ENCODE peak calls at places on chromosomes 7 and 10, in four cellular contexts. Z, O, J and G are unnamed samples. For H3K4me1 and H3K9me3, the result is how much of the 10 kb centered on the place peaks cover.

GRCh38 chr7:37604078-37604477 is 79.5 kb upstream of the GPR141 start:
- DNase-seq in Z (no peak), O (no peak), J (no peak), G (no peak)

GRCh38 chr10:96025566-96025965 is 17.8 kb upstream of the CCNJ start:
- DNase-seq in Z (no peak), O (no peak), J (peak), G (peak)

GRCh38 chr10:22534849-22535604 is 179.4 kb downstream of the PIP4K2A start:
- DNase-seq in Z (no peak), O (no peak), J (no peak), G (no peak)

GRCh38 chr10:7300327-7300726 is 110.5 kb downstream of the SFMBT2 start:
- DNase-seq in Z (no peak), O (no peak), J (no peak), G (no peak)

GRCh38 chr10:11715815-11716494 is 26.2 kb upstream of the ECHDC3 start:
- DNase-seq in Z (peak), O (peak), J (no peak), G (peak)

GRCh38 chr7:38306136-38306535 is 32.7 kb upstream of the TARP start:
- DNase-seq in Z (no peak), O (no peak), J (no peak), G (no peak)

GRCh38 chr7:18345641-18346234 is 149.8 kb upstream of the HDAC9 start:
- DNase-seq in Z (no peak), O (no peak), J (peak), G (peak)

GRCh38 chr10:61952028-61952638 is 50.6 kb downstream of the ARID5B start:
- DNase-seq in Z (no peak), O (no peak), J (no peak), G (peak)

GRCh38 chr10:5599613-5600520 is 66.5 kb downstream of the ASB13 start:
- DNase-seq in Z (no peak), O (no peak), J (no peak), G (no peak)

GRCh38 chr7:126228356-126229061 is 1024.2 kb downstream of the GRM8 start:
- DNase-seq in Z (no peak), O (no peak), J (no peak), G (no peak)

GRCh38 chr7:22589641-22590141 is 89.7 kb upstream of the STEAP1B start:
- DNase-seq in Z (peak), O (no peak), J (no peak), G (no peak)

GRCh38 chr10:71735709-71736569 is 16.4 kb upstream of the C10orf105 start:
- DNase-seq in Z (peak), O (peak), J (no peak), G (peak)

GRCh38 chr7:100803398-100804161 is 23.7 kb downstream of the EPHB4 start:
- DNase-seq in Z (peak), O (no peak), J (peak), G (peak)

GRCh38 chr7:150568714-150569113 is 1.5 kb downstream of the GIMAP4 start:
- DNase-seq in Z (no peak), O (no peak), J (no peak), G (peak)

GRCh38 chr7:25105911-25106310 is 19.1 kb downstream of the CYCS start:
- DNase-seq in Z (no peak), O (no peak), J (no peak), G (no peak)

GRCh38 chr7:100685631-100686145 is 8.4 kb downstream of the GIGYF1 start:
- DNase-seq in Z (no peak), O (no peak), J (no peak), G (no peak)

GRCh38 chr10:27661511-27662286 is 83.9 kb downstream of the MKX start:
- DNase-seq in Z (no peak), O (no peak), J (no peak), G (no peak)

GRCh38 chr10:129800-130199 is 5.5 kb upstream of the ZMYND11 start:
- DNase-seq in Z (no peak), O (no peak), J (no peak), G (no peak)

GRCh38 chr7:70076325-70076724 is 478.1 kb downstream of the AUTS2 start:
- DNase-seq in Z (no peak), O (no peak), J (no peak), G (no peak)

GRCh38 chr7:25950488-25951413 is 201.2 kb upstream of the NFE2L3 start:
- DNase-seq in Z (peak), O (peak), J (peak), G (peak)

GRCh38 chr7:106086062-106086461 is 26.1 kb downstream of the SYPL1 start:
- DNase-seq in Z (no peak), O (no peak), J (no peak), G (no peak)

GRCh38 chr7:69105092-69105491 is 493.2 kb upstream of the AUTS2 start:
- DNase-seq in Z (no peak), O (no peak), J (no peak), G (no peak)

GRCh38 chr10:73892314-73893080 is 18.1 kb upstream of the CAMK2G start:
- DNase-seq in Z (no peak), O (no peak), J (peak), G (no peak)
- H3K4me1 ChIP-seq in Z (under half), O (under half), J (under half), G (under half)

GRCh38 chr7:816751-817671 is 15.3 kb upstream of the SUN1 start:
- DNase-seq in Z (no peak), O (no peak), J (peak), G (peak)
- H3K27ac ChIP-seq in Z (peak), O (peak), J (peak), G (peak)

GRCh38 chr10:85598646-85599045 is 767.9 kb downstream of the GRID1 start:
- DNase-seq in Z (no peak), O (no peak), J (no peak), G (no peak)
- H3K9me3 ChIP-seq in Z (under half), O (under half), J (under half), G (under half)

GRCh38 chr10:93074597-93075368 is 1.1 kb downstream of the CYP26A1 start:
- DNase-seq in Z (no peak), O (no peak), J (no peak), G (no peak)
- H3K4me1 ChIP-seq in Z (under half), O (half or more), J (under half), G (under half)

GRCh38 chr10:70657036-70657435 is 15.3 kb upstream of the ADAMTS14 start:
- DNase-seq in Z (no peak), O (peak), J (no peak), G (no peak)

GRCh38 chr10:70661623-70662361 is 10.5 kb upstream of the ADAMTS14 start:
- DNase-seq in Z (no peak), O (peak), J (no peak), G (no peak)

GRCh38 chr10:70662362-70663220 is 9.7 kb upstream of the ADAMTS14 start:
- DNase-seq in Z (no peak), O (peak), J (no peak), G (no peak)

GRCh38 chr10:70658582-70659136 is 13.6 kb upstream of the ADAMTS14 start:
- DNase-seq in Z (no peak), O (no peak), J (no peak), G (no peak)

DNA sequence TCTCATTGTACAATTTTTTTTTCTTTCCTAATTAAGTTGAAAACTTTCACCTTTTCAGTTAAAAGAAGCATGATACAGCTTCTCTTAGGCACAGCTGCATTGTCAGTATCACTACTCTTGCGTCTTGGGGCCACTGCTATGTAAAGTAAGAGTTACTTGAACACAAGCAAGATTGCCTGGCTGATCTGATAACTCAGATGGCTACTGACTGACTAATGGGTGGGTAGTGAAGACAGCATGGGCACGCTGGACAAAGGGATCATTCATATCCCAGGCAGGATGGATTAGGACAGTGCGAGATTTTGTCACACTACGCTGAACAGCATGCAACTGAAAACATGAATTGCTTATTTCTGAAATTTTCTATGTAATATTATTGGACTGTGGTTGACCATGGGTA is 11.6 kb upstream of the ADAMTS14 start:
- DNase-seq in Z (no peak), O (no peak), J (no peak), G (no peak)
- H3K27ac ChIP-seq in Z (no peak), O (no peak), J (no peak), G (no peak)

GRCh38 chr10:9858816-9859215 is 1158.9 kb upstream of the CELF2 start:
- DNase-seq in Z (no peak), O (no peak), J (no peak), G (no peak)

GRCh38 chr10:9863559-9864121 is 1154.0 kb upstream of the CELF2 start:
- DNase-seq in Z (no peak), O (no peak), J (no peak), G (no peak)

GRCh38 chr10:9860045-9860444 is 1157.6 kb upstream of the CELF2 start:
- DNase-seq in Z (no peak), O (no peak), J (no peak), G (no peak)
- H3K9me3 ChIP-seq in Z (under half), O (under half), J (under half), G (under half)

GRCh38 chr7:55043691-55044090 is 24.9 kb downstream of the EGFR start:
- DNase-seq in Z (no peak), O (no peak), J (no peak), G (no peak)

GRCh38 chr7:55044791-55045190 is 26.0 kb downstream of the EGFR start:
- DNase-seq in Z (no peak), O (no peak), J (no peak), G (no peak)

GRCh38 chr7:55046582-55047347 is 27.9 kb downstream of the EGFR start:
- DNase-seq in Z (no peak), O (no peak), J (no peak), G (peak)

GRCh38 chr7:55048221-55048859 is 29.5 kb downstream of the EGFR start:
- DNase-seq in Z (no peak), O (peak), J (no peak), G (peak)

GRCh38 chr7:55044318-55044717 is 25.5 kb downstream of the EGFR start:
- DNase-seq in Z (no peak), O (no peak), J (no peak), G (no peak)
- H3K4me1 ChIP-seq in Z (under half), O (half or more), J (under half), G (under half)

GRCh38 chr10:3848768-3849643 is 64.0 kb upstream of the KLF6 start:
- DNase-seq in Z (no peak), O (no peak), J (no peak), G (no peak)
- H3K27ac ChIP-seq in Z (no peak), O (no peak), J (no peak), G (no peak)

GRCh38 chr10:123346581-123346980 is 192.4 kb downstream of the BUB3 start:
- DNase-seq in Z (no peak), O (no peak), J (no peak), G (no peak)
- H3K9me3 ChIP-seq in Z (under half), O (under half), J (under half), G (under half)

DNA sequence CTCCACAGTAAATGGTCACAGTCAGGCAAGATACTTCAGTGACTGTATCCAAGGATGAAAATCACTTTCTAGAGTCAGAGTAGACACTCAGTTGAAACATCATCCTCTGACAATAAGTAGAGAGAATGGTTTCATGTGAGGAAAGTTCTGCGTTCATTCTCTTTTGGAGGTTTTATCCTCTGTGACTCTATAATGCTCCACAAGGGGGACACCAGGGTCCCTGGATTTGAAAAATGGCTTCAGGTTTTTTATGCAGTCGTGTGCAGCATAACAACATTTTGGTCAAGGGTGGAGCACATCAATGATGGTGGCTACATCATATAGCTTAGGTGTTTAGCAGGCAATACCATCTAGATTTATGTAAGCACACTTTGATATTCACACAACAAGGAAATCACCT is 40.4 kb downstream of the TMEM168 start:
- DNase-seq in Z (no peak), O (no peak), J (no peak), G (no peak)
- H3K4me1 ChIP-seq in Z (under half), O (under half), J (under half), G (under half)